ENCODE peak calls at places on chromosome 22, in eight cellular contexts. One of them, this sample, is unnamed.

GRCh38 chr22:24525416-24526037 is 29.4 kb downstream of the GUCD1 start:
- DNase-seq in PC-3: peak
- DNase-seq in endothelial cell: peak
- DNase-seq in ascending aorta: peak
- DNase-seq in foreskin fibroblast: peak
- DNase-seq in GM20000: peak
- DNase-seq in fibroblast of mammary gland: peak
- DNase-seq in HFF-Myc: peak
- DNase-seq in this sample: peak

GRCh38 chr22:30650508-30651116 is 15.0 kb downstream of the SLC35E4 start:
- DNase-seq in foreskin fibroblast: no peak
- DNase-seq in ascending aorta: no peak
- DNase-seq in PC-3: no peak
- DNase-seq in fibroblast of mammary gland: no peak
- DNase-seq in GM20000: no peak
- DNase-seq in endothelial cell: peak
- DNase-seq in HFF-Myc: no peak
- DNase-seq in this sample: no peak

GRCh38 chr22:25775501-25775900 is 33.5 kb downstream of the MYO18B start:
- DNase-seq in fibroblast of mammary gland: peak
- DNase-seq in HFF-Myc: no peak
- DNase-seq in GM20000: no peak
- DNase-seq in foreskin fibroblast: no peak
- DNase-seq in endothelial cell: peak
- DNase-seq in PC-3: no peak
- DNase-seq in ascending aorta: no peak
- DNase-seq in this sample: peak

GRCh38 chr22:44288951-44289350 is 23.8 kb downstream of the SHISAL1 start:
- DNase-seq in GM20000: no peak
- DNase-seq in HFF-Myc: no peak
- DNase-seq in PC-3: no peak
- DNase-seq in endothelial cell: no peak
- DNase-seq in fibroblast of mammary gland: no peak
- DNase-seq in foreskin fibroblast: no peak
- DNase-seq in ascending aorta: no peak
- DNase-seq in this sample: no peak

GRCh38 chr22:43288807-43289417 is 54.3 kb downstream of the SCUBE1 start:
- DNase-seq in HFF-Myc: no peak
- DNase-seq in ascending aorta: no peak
- DNase-seq in fibroblast of mammary gland: no peak
- DNase-seq in PC-3: no peak
- DNase-seq in GM20000: no peak
- DNase-seq in endothelial cell: no peak
- DNase-seq in foreskin fibroblast: no peak
- DNase-seq in this sample: no peak

GRCh38 chr22:24156146-24156914 is 25.0 kb upstream of the SUSD2 start:
- DNase-seq in fibroblast of mammary gland: peak
- DNase-seq in endothelial cell: peak
- DNase-seq in GM20000: peak
- DNase-seq in ascending aorta: no peak
- DNase-seq in foreskin fibroblast: peak
- DNase-seq in HFF-Myc: no peak
- DNase-seq in PC-3: peak
- DNase-seq in this sample: peak

GRCh38 chr22:48660104-48660794 is 1167.4 kb downstream of the BRD1 start:
- DNase-seq in endothelial cell: no peak
- DNase-seq in ascending aorta: no peak
- DNase-seq in PC-3: no peak
- DNase-seq in fibroblast of mammary gland: no peak
- DNase-seq in GM20000: no peak
- DNase-seq in HFF-Myc: no peak
- DNase-seq in foreskin fibroblast: no peak
- DNase-seq in this sample: no peak

GRCh38 chr22:48568736-48569330 is 1258.8 kb downstream of the BRD1 start:
- DNase-seq in ascending aorta: no peak
- DNase-seq in fibroblast of mammary gland: no peak
- DNase-seq in GM20000: no peak
- DNase-seq in endothelial cell: no peak
- DNase-seq in HFF-Myc: no peak
- DNase-seq in foreskin fibroblast: no peak
- DNase-seq in PC-3: no peak
- DNase-seq in this sample: peak

GRCh38 chr22:43183496-43184263 is 3.3 kb downstream of the TTLL12 start:
- DNase-seq in foreskin fibroblast: no peak
- DNase-seq in GM20000: no peak
- DNase-seq in HFF-Myc: no peak
- DNase-seq in PC-3: no peak
- DNase-seq in endothelial cell: no peak
- DNase-seq in fibroblast of mammary gland: peak
- DNase-seq in ascending aorta: no peak
- DNase-seq in this sample: no peak

GRCh38 chr22:37135023-37135422 is 14.7 kb downstream of the IL2RB start:
- DNase-seq in fibroblast of mammary gland: no peak
- DNase-seq in GM20000: no peak
- DNase-seq in HFF-Myc: no peak
- DNase-seq in foreskin fibroblast: no peak
- DNase-seq in ascending aorta: no peak
- DNase-seq in PC-3: no peak
- DNase-seq in endothelial cell: no peak
- DNase-seq in this sample: no peak

GRCh38 chr22:47837703-47838102 is 1075.3 kb downstream of the TBC1D22A start:
- DNase-seq in endothelial cell: peak
- DNase-seq in HFF-Myc: no peak
- DNase-seq in ascending aorta: no peak
- DNase-seq in GM20000: no peak
- DNase-seq in PC-3: peak
- DNase-seq in fibroblast of mammary gland: peak
- DNase-seq in foreskin fibroblast: no peak
- DNase-seq in this sample: no peak

GRCh38 chr22:42805016-42805997 is 51.8 kb downstream of the ARFGAP3 start:
- DNase-seq in fibroblast of mammary gland: no peak
- DNase-seq in PC-3: no peak
- DNase-seq in GM20000: no peak
- DNase-seq in HFF-Myc: no peak
- DNase-seq in endothelial cell: no peak
- DNase-seq in ascending aorta: peak
- DNase-seq in foreskin fibroblast: no peak
- DNase-seq in this sample: no peak

GRCh38 chr22:29907753-29908515 is 25.0 kb downstream of the MTMR3 start:
- DNase-seq in GM20000: no peak
- DNase-seq in PC-3: peak
- DNase-seq in ascending aorta: peak
- DNase-seq in endothelial cell: no peak
- DNase-seq in foreskin fibroblast: peak
- DNase-seq in fibroblast of mammary gland: peak
- DNase-seq in HFF-Myc: peak
- DNase-seq in this sample: no peak

DNA sequence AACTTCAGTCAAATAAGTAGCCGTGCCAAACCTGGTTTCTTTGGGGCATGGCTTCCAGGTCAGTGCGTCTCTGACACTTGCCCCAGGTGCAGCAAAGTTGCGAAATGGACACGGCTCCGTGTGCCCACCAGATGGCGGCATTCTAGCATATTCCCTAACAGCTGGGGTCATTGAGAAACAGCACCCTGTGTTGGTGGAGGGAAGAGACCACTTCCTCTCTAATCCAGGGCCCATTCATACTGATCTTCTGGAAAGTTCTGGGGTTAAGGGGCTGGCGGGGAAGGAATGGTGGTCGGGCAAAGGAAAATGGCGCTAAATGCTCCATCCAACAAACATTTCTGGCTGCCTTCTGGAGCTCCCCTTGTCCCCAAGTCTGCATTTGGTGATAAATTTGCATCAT is 141.2 kb upstream of the TIMP3 start:
- DNase-seq in endothelial cell: peak
- DNase-seq in fibroblast of mammary gland: peak
- DNase-seq in HFF-Myc: peak
- DNase-seq in PC-3: peak
- DNase-seq in GM20000: peak
- DNase-seq in foreskin fibroblast: peak
- DNase-seq in ascending aorta: peak
- DNase-seq in this sample: peak
- TF ChIP-seq CTCF in endothelial cell: peak
- TF ChIP-seq CTCF in fibroblast of mammary gland: peak
- TF ChIP-seq CTCF in HFF-Myc: peak
- TF ChIP-seq CTCF in PC-3: peak
- TF ChIP-seq CTCF in GM20000: peak
- TF ChIP-seq CTCF in foreskin fibroblast: peak
- TF ChIP-seq CTCF in ascending aorta: peak
- TF ChIP-seq CTCF in this sample: peak

DNA sequence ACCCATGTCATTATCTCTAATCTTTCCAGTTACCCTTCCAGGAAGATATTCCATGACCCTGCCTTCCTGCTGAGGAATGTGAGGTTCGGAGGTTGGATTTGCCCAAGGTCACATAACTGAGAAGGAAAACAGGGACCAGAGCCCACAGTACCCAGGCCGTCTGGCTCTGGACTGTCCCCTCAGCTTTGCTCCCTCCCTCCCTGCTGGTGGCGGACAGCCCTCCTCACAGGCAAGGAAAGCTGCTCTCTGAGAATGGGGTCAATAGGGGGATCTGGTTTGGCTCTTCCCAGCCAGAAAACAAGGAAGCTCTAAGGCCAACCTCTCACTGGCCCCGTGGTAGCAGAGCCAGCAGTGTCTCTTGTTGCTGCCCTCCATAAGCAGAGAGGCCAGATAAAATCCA is 63.3 kb downstream of the SYN3 start:
- DNase-seq in ascending aorta: no peak
- DNase-seq in endothelial cell: no peak
- DNase-seq in HFF-Myc: no peak
- DNase-seq in fibroblast of mammary gland: no peak
- DNase-seq in PC-3: no peak
- DNase-seq in GM20000: no peak
- DNase-seq in foreskin fibroblast: no peak
- DNase-seq in this sample: no peak
- TF ChIP-seq CTCF in ascending aorta: no peak
- TF ChIP-seq CTCF in endothelial cell: no peak
- TF ChIP-seq CTCF in HFF-Myc: no peak
- TF ChIP-seq CTCF in fibroblast of mammary gland: no peak
- TF ChIP-seq CTCF in PC-3: no peak
- TF ChIP-seq CTCF in GM20000: no peak
- TF ChIP-seq CTCF in foreskin fibroblast: no peak
- TF ChIP-seq CTCF in this sample: no peak

GRCh38 chr22:38467438-38467903 is 425 bp upstream of the KDELR3 start:
- DNase-seq in endothelial cell: no peak
- DNase-seq in ascending aorta: no peak
- DNase-seq in fibroblast of mammary gland: no peak
- DNase-seq in PC-3: no peak
- DNase-seq in foreskin fibroblast: no peak
- DNase-seq in GM20000: no peak
- DNase-seq in HFF-Myc: no peak
- DNase-seq in this sample: no peak

GRCh38 chr22:38469306-38469781 is 1.4 kb downstream of the KDELR3 start:
- DNase-seq in ascending aorta: no peak
- DNase-seq in PC-3: no peak
- DNase-seq in fibroblast of mammary gland: no peak
- DNase-seq in GM20000: peak
- DNase-seq in endothelial cell: no peak
- DNase-seq in HFF-Myc: no peak
- DNase-seq in foreskin fibroblast: no peak
- DNase-seq in this sample: no peak

GRCh38 chr22:38465673-38466490 is 2.0 kb upstream of the KDELR3 start:
- DNase-seq in endothelial cell: no peak
- DNase-seq in HFF-Myc: no peak
- DNase-seq in ascending aorta: no peak
- DNase-seq in PC-3: no peak
- DNase-seq in fibroblast of mammary gland: peak
- DNase-seq in foreskin fibroblast: no peak
- DNase-seq in GM20000: peak
- DNase-seq in this sample: no peak

GRCh38 chr22:38468761-38469305 is 937 bp downstream of the KDELR3 start:
- DNase-seq in fibroblast of mammary gland: no peak
- DNase-seq in HFF-Myc: no peak
- DNase-seq in PC-3: no peak
- DNase-seq in foreskin fibroblast: no peak
- DNase-seq in ascending aorta: no peak
- DNase-seq in GM20000: peak
- DNase-seq in endothelial cell: no peak
- DNase-seq in this sample: no peak

DNA sequence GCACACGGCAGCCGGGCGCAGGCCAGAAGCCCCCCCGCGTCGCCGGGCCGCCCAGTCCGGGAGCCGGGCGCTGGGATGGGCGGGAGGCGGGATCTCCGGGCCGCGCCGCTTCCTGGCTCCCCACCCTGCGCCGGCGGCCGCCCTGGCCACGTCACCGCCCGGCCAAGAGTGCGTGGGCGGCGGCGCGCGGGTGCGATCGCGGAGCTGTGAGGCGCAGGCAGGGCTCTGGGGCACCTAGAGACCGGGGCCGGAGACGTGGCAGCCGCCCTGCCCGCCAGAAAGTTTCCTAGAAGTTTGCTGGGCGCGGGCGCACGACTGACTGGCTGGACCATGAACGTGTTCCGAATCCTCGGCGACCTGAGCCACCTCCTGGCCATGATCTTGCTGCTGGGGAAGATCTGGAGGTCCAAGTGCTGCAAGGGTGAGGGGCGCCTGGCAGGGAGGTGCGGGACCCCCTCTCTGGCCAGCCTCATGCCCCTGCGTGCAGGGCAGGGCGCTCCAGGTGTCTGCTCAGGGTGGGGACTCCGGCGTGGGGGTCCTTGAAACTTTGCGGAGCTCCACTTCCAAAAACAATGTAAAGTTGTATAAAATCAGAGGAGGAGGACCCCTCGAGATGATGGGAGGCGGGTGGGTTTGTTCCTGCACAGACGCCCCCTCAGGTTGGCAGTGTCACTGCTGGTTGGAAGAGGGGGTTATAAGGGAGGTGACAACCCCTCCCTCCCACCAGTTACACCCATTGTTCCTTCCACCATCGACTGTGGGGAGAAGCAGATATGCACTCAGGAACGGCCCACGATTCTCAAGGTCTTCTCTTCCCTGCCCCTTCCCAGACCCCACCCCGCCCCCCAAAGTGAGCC is at the start of gene KDELR3:
- DNase-seq in ascending aorta: peak
- DNase-seq in PC-3: peak
- DNase-seq in endothelial cell: peak
- DNase-seq in HFF-Myc: no peak
- DNase-seq in fibroblast of mammary gland: peak
- DNase-seq in GM20000: peak
- DNase-seq in foreskin fibroblast: peak
- DNase-seq in this sample: no peak
- TF ChIP-seq CTCF in ascending aorta: no peak
- TF ChIP-seq CTCF in PC-3: no peak
- TF ChIP-seq CTCF in endothelial cell: peak
- TF ChIP-seq CTCF in HFF-Myc: peak
- TF ChIP-seq CTCF in fibroblast of mammary gland: peak
- TF ChIP-seq CTCF in GM20000: no peak
- TF ChIP-seq CTCF in foreskin fibroblast: no peak
- TF ChIP-seq CTCF in this sample: peak

DNA sequence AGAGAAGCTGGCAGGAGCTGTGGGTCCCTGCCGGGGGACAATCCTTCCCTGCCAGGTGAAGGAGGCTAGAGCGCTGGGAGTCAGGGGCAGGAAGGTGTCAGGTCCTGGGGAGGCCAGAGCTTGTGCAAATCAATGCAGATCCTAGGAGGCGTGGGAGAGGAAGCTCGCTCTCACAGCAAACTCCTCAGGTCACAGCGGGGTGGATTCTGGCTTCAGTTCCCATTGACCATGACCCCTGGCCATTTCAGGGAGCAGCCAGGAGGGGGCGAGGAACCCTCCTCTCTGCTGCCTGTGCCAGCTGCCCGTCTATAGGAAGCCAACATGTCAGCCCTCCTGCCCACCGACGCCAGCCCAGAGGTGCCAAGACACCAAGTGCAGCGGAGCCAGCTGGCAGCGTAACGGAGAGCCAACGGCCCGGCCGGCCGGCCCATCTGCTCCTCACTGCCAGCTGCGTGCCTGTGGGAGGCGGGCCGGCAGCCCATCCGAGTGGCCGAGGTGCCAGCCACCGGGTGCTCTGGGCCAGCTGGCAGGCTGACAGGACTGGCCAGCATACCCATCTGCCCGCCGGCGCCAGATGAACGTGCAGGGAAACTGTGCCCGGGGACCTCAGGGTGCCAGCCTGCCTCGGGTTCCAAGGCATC is 374.9 kb downstream of the MIAT start:
- DNase-seq in PC-3: no peak
- DNase-seq in foreskin fibroblast: no peak
- DNase-seq in HFF-Myc: no peak
- DNase-seq in endothelial cell: peak
- DNase-seq in fibroblast of mammary gland: no peak
- DNase-seq in GM20000: no peak
- DNase-seq in ascending aorta: peak
- DNase-seq in this sample: peak
- TF ChIP-seq CTCF in PC-3: no peak
- TF ChIP-seq CTCF in foreskin fibroblast: no peak
- TF ChIP-seq CTCF in HFF-Myc: no peak
- TF ChIP-seq CTCF in endothelial cell: peak
- TF ChIP-seq CTCF in fibroblast of mammary gland: peak
- TF ChIP-seq CTCF in GM20000: no peak
- TF ChIP-seq CTCF in ascending aorta: no peak
- TF ChIP-seq CTCF in this sample: peak

This sample was measured in glutamatergic neuron.